ENCODE peak calls at places on chromosomes 7 and 10, in ten cellular contexts. D, I, E, Q, U, P, Z, B, V and S are unnamed samples.

GRCh38 chr10:72625608-72626443 is at the start of gene MICU1:
- DNase-seq in E (peak; percentile 96), Q (peak; percentile 94), I (peak; percentile 93), P (peak; percentile 98), D (peak; percentile 84), V (peak; percentile 98), U (peak; percentile 96), B (peak; percentile 92), Z (peak; percentile 98), S (peak; percentile 72)

GRCh38 chr10:50592961-50593418 is 30.8 kb downstream of the SGMS1 start:
- DNase-seq in Z (no peak), E (no peak), D (no peak), B (no peak), P (no peak), U (no peak), V (peak; percentile 27), I (no peak), Q (no peak), S (no peak)

GRCh38 chr7:69608878-69609277 is 10.6 kb downstream of the AUTS2 start:
- DNase-seq in P (no peak), B (no peak), U (no peak), D (no peak), Z (no peak), Q (no peak), I (peak; percentile 75), V (no peak), E (no peak), S (no peak)

GRCh38 chr7:5215313-5215712 is 25.3 kb downstream of the WIPI2 start:
- DNase-seq in B (no peak), U (no peak), I (no peak), E (peak; percentile 5), P (no peak), V (no peak), Z (no peak), D (no peak), Q (no peak), S (no peak)

GRCh38 chr7:16753102-16753931 is at the start of gene TSPAN13:
- DNase-seq in Q (peak; percentile 95), U (peak; percentile 86), P (peak; percentile 63), V (peak; percentile 78), B (peak; percentile 47), Z (peak; percentile 95), E (peak; percentile 88), D (peak; percentile 12), I (peak; percentile 92), S (no peak)

GRCh38 chr7:111990597-111990996 is 215.6 kb downstream of the DOCK4 start:
- DNase-seq in E (no peak), V (no peak), Z (no peak), U (no peak), I (no peak), Q (no peak), D (no peak), B (no peak), P (no peak), S (no peak)

GRCh38 chr10:28444031-28444430 is 88.9 kb upstream of the WAC start:
- DNase-seq in I (peak; percentile 28), D (no peak), Q (no peak), Z (no peak), P (no peak), E (no peak), B (no peak), U (no peak), V (no peak), S (no peak)

GRCh38 chr7:104901239-104901638 is 112.8 kb upstream of the KMT2E start:
- DNase-seq in E (no peak), Q (no peak), B (no peak), V (no peak), U (no peak), I (no peak), Z (no peak), P (no peak), D (no peak), S (no peak)

GRCh38 chr10:113681533-113682470 is 2.1 kb downstream of the CASP7 start:
- DNase-seq in Z (no peak), Q (no peak), E (no peak), D (no peak), P (no peak), I (no peak), B (no peak), U (no peak), V (no peak), S (no peak)

GRCh38 chr10:122056431-122057094 is 67.6 kb downstream of the TACC2 start:
- DNase-seq in Q (peak; percentile 85), D (no peak), E (no peak), Z (no peak), P (no peak), V (peak; percentile 25), I (no peak), U (no peak), B (no peak), S (no peak)

GRCh38 chr7:87480386-87480785 is 4.9 kb upstream of the ABCB4 start:
- DNase-seq in B (no peak), I (no peak), Q (no peak), P (no peak), E (no peak), U (no peak), Z (no peak), D (no peak), V (peak; percentile 28), S (no peak)

GRCh38 chr10:49161411-49161997 is 26.7 kb downstream of the TMEM273 start:
- DNase-seq in U (no peak), V (peak; percentile 77), E (peak; percentile 25), P (peak; percentile 65), D (no peak), Q (peak; percentile 88), I (peak; percentile 28), B (no peak), Z (no peak), S (no peak)

GRCh38 chr7:76268376-76268775 is 34.1 kb upstream of the HSPB1 start:
- DNase-seq in U (no peak), Z (no peak), I (no peak), V (no peak), D (no peak), B (no peak), P (no peak), E (no peak), Q (no peak), S (no peak)

GRCh38 chr7:66307591-66308215 is 102.6 kb downstream of the TPST1 start:
- DNase-seq in B (no peak), E (peak; percentile 63), U (no peak), D (no peak), I (no peak), V (peak; percentile 48), Q (peak; percentile 76), P (no peak), Z (no peak), S (no peak)

GRCh38 chr7:37287093-37287492 is 161.6 kb downstream of the ELMO1 start:
- DNase-seq in Q (no peak), U (no peak), E (no peak), V (no peak), B (no peak), P (no peak), Z (no peak), D (no peak), I (no peak), S (no peak)

GRCh38 chr7:100089458-100090201 is 861 bp downstream of the COPS6 start:
- DNase-seq in E (no peak), P (no peak), I (no peak), B (no peak), Q (no peak), U (no peak), Z (no peak), D (no peak), V (peak; percentile 63), S (no peak)

GRCh38 chr10:67607472-67607871 is 88.5 kb downstream of the CTNNA3 start:
- DNase-seq in Z (no peak), I (no peak), U (no peak), E (no peak), D (no peak), Q (peak; percentile 87), V (peak; percentile 30), B (no peak), P (no peak), S (no peak)

GRCh38 chr10:7988985-7989384 is 65.5 kb upstream of the GATA3 start:
- DNase-seq in I (no peak), Z (no peak), Q (no peak), E (no peak), U (no peak), B (no peak), D (no peak), V (peak; percentile 6), P (no peak), S (no peak)

GRCh38 chr10:6141296-6142151 is 52.7 kb downstream of the RBM17 start:
- DNase-seq in P (peak; percentile 87), B (peak; percentile 34), Q (peak; percentile 54), V (peak; percentile 91), Z (peak; percentile 79), E (no peak), D (no peak), U (peak; percentile 48), I (no peak), S (no peak)

GRCh38 chr7:116139807-116140206 is 70.5 kb upstream of the TES start:
- DNase-seq in I (no peak), B (no peak), U (no peak), Z (no peak), V (no peak), E (no peak), P (no peak), Q (no peak), D (no peak), S (no peak)

GRCh38 chr10:47253030-47253637 is 46.9 kb upstream of the GDF10 start:
- DNase-seq in D (no peak), Z (no peak), E (no peak), P (no peak), I (no peak), U (no peak), Q (no peak), B (no peak), V (no peak), S (no peak)

GRCh38 chr7:4683043-4683883 is 1.2 kb downstream of the FOXK1 start:
- DNase-seq in V (peak; percentile 33), E (peak; percentile 24), P (no peak), U (no peak), D (no peak), I (no peak), Z (no peak), B (peak; percentile 17), Q (no peak), S (no peak)

GRCh38 chr10:43890124-43890523 is 241.4 kb upstream of the ZNF32 start:
- DNase-seq in E (no peak), B (no peak), I (no peak), Q (peak; percentile 46), V (peak; percentile 93), P (peak; percentile 40), U (no peak), Z (no peak), D (no peak), S (no peak)

GRCh38 chr10:114482915-114483314 is 78.6 kb upstream of the AFAP1L2 start:
- DNase-seq in V (no peak), E (no peak), P (no peak), B (no peak), Z (no peak), I (no peak), Q (no peak), U (no peak), D (no peak), S (no peak)

GRCh38 chr10:125155101-125155500 is 5.3 kb downstream of the CTBP2 start:
- DNase-seq in D (no peak), Z (no peak), I (no peak), V (peak; percentile 61), E (peak; percentile 15), U (no peak), Q (no peak), P (peak; percentile 35), B (no peak), S (no peak)

GRCh38 chr10:119742988-119743646 is 17.3 kb downstream of the INPP5F start:
- DNase-seq in B (no peak), U (no peak), P (no peak), D (no peak), E (no peak), Q (no peak), Z (no peak), I (no peak), V (no peak), S (no peak)

GRCh38 chr10:20760450-20760849 is 136.7 kb downstream of the NEBL start:
- DNase-seq in V (no peak), E (no peak), D (no peak), I (no peak), B (no peak), Q (no peak), Z (no peak), U (no peak), P (no peak), S (no peak)

GRCh38 chr7:28811990-28812389 is 146.1 kb downstream of the TRIL start:
- DNase-seq in V (no peak), Z (no peak), P (no peak), E (no peak), I (no peak), D (no peak), U (no peak), Q (no peak), B (no peak), S (no peak)